ENCODE peak calls at places on chromosome 1, in nine cellular contexts. E is A549, N is heart left ventricle, M is testis, D is heart right ventricle, T is left ventricle myocardium inferior, O is sigmoid colon, Q is transverse colon, L is colonic mucosa. S is an unnamed sample.

GRCh38 chr1:84298688-84299535 is 2.6 kb upstream of the SAMD13 start:
- DNase-seq in E (peak; percentile 34), N (peak; percentile 30), M (peak; percentile 56), D (peak; percentile 18), T (peak; percentile 26), O (peak; percentile 66), Q (peak; percentile 49), L (peak; percentile 67), S (peak; percentile 22)

GRCh38 chr1:83619497-83619896 is 379.4 kb downstream of the TTLL7 start:
- DNase-seq in E (no peak), N (no peak), M (no peak), D (no peak), T (no peak), O (no peak), Q (no peak), L (no peak), S (no peak)

GRCh38 chr1:239677362-239677761 is 291.0 kb downstream of the CHRM3 start:
- DNase-seq in E (no peak), N (no peak), M (no peak), D (no peak), T (no peak), O (no peak), Q (no peak), L (no peak), S (no peak)

GRCh38 chr1:92219028-92219427 is 1.3 kb downstream of the C1orf146 start:
- DNase-seq in E (no peak), N (no peak), M (no peak), D (no peak), T (no peak), O (no peak), Q (no peak), L (no peak), S (no peak)

GRCh38 chr1:240495652-240496051 is 116.3 kb downstream of the GREM2 start:
- DNase-seq in E (no peak), N (no peak), M (no peak), D (no peak), T (no peak), O (no peak), Q (no peak), L (no peak), S (no peak)

GRCh38 chr1:199173356-199173755 is 534.5 kb downstream of the PTPRC start:
- DNase-seq in E (no peak), N (no peak), M (no peak), D (no peak), T (no peak), O (no peak), Q (no peak), L (no peak), S (no peak)

GRCh38 chr1:148290881-148291280 is 138.8 kb upstream of the NBPF11 start:
- DNase-seq in E (no peak), N (no peak), M (no peak), D (no peak), T (no peak), O (no peak), Q (no peak), L (no peak), S (no peak)

GRCh38 chr1:218739426-218739825 is 394.3 kb downstream of the TGFB2 start:
- DNase-seq in E (no peak), N (peak; percentile 24), M (peak; percentile 45), D (peak; percentile 21), T (peak; percentile 62), O (peak; percentile 72), Q (peak; percentile 8), L (peak; percentile 38), S (peak; percentile 76)

GRCh38 chr1:116311756-116312691 is 61.0 kb upstream of the ATP1A1 start:
- DNase-seq in E (no peak), N (no peak), M (no peak), D (no peak), T (no peak), O (no peak), Q (peak; percentile 42), L (peak; percentile 47), S (peak; percentile 9)

GRCh38 chr1:177848577-177848976 is 121.3 kb downstream of the SEC16B start:
- DNase-seq in E (no peak), N (no peak), M (no peak), D (no peak), T (no peak), O (no peak), Q (no peak), L (no peak), S (no peak)

GRCh38 chr1:4584471-4584870 is 69.9 kb upstream of the AJAP1 start:
- DNase-seq in E (no peak), N (no peak), M (no peak), D (no peak), T (no peak), O (no peak), Q (no peak), L (no peak), S (no peak)

GRCh38 chr1:183267646-183268431 is 81.8 kb downstream of the LAMC2 start:
- DNase-seq in E (peak; percentile 13), N (no peak), M (no peak), D (no peak), T (no peak), O (no peak), Q (no peak), L (no peak), S (peak; percentile 56)

GRCh38 chr1:210236840-210237409 is 4.3 kb downstream of the SERTAD4 start:
- DNase-seq in E (no peak), N (peak; percentile 80), M (no peak), D (peak; percentile 76), T (peak; percentile 77), O (peak; percentile 94), Q (peak; percentile 35), L (no peak), S (no peak)

GRCh38 chr1:33009561-33009960 is 27.1 kb downstream of the AK2 start:
- DNase-seq in E (no peak), N (no peak), M (peak; percentile 64), D (no peak), T (no peak), O (no peak), Q (no peak), L (no peak), S (no peak)

GRCh38 chr1:48036693-48037386 is 39.7 kb upstream of the TRABD2B start:
- DNase-seq in E (no peak), N (no peak), M (no peak), D (no peak), T (no peak), O (no peak), Q (no peak), L (no peak), S (no peak)

GRCh38 chr1:162913345-162913744 is 52.4 kb upstream of the CCDC190 start:
- DNase-seq in E (no peak), N (no peak), M (no peak), D (no peak), T (no peak), O (no peak), Q (no peak), L (no peak), S (no peak)

GRCh38 chr1:156485984-156486383 is 14.6 kb downstream of the MEF2D start:
- DNase-seq in E (no peak), N (no peak), M (no peak), D (no peak), T (no peak), O (no peak), Q (no peak), L (no peak), S (no peak)
- H3K4me3 ChIP-seq in E (no peak overlapping the region), N (no peak overlapping the region), M (no peak overlapping the region), D (no peak overlapping the region), T (no peak overlapping the region), O (no peak overlapping the region), Q (no peak overlapping the region), L (no peak overlapping the region), S (no peak overlapping the region)

GRCh38 chr1:179103999-179104398 is 22.1 kb downstream of the TOR3A start:
- DNase-seq in E (no peak), N (no peak), M (no peak), D (no peak), T (no peak), O (no peak), Q (no peak), L (no peak), S (no peak)
- H3K27ac ChIP-seq in E (no peak overlapping the region), N (no peak overlapping the region), M (no peak overlapping the region), D (no peak overlapping the region), T (no peak overlapping the region), O (no peak overlapping the region), Q (no peak overlapping the region), L (no peak overlapping the region), S (no peak overlapping the region)

DNA sequence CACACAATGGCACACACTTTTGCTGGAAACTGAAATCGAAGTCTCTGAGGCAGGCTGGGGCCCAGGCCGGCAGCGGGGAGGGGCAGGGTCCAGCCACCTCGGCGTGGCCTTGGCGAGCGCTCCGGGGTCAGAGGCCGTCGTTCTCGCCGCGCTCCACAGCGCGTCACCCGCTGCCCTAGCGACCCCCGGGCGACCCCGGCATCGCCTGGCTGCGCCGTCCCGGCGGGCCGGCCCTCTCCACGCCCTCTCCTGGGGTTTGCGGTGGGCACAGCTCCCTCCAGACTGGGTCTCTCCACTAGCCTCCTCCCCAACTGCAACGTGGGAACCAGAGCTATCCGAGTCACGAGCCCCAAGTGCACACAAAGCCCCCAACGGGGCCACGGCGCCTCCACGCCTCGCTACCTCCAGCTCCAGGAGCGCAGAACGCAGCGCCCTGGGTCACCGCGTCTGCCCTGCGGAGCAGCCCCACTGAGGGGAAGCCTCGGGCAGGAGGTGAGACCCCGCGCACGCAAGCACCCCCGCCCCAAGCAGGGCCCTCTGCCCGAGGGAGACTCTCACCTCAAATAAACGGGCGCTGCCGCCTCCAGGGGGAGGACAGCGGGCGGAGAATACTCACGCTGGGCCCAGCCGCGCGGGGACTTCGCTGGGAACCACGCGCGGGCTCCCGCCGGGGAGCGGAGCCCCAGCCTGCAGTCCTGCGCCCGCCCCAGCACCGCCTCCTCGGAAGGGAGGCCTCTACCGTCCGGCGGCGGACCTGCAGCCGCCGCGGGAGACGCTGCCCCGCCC is 134.0 kb upstream of the BARHL2 start:
- DNase-seq in E (peak; percentile 69), N (peak; percentile 83), M (peak; percentile 89), D (peak; percentile 78), T (peak; percentile 82), O (peak; percentile 88), Q (peak; percentile 84), L (peak; percentile 82), S (peak; percentile 65)
- H3K4me3 ChIP-seq in E (peak overlapping the region; percentile 84), N (peak overlapping the region; percentile 79), M (peak overlapping the region; percentile 84), D (peak overlapping the region; percentile 78), T (peak overlapping the region; percentile 88), O (peak overlapping the region; percentile 63), Q (peak overlapping the region; percentile 75), L (peak overlapping the region; percentile 71), S (peak overlapping the region; percentile 85)

GRCh38 chr1:31374511-31375196 is 1.8 kb upstream of the FABP3 start:
- DNase-seq in E (no peak), N (peak; percentile 59), M (peak; percentile 78), D (peak; percentile 58), T (peak; percentile 59), O (peak; percentile 71), Q (no peak), L (no peak), S (peak; percentile 77)

GRCh38 chr1:31371560-31371959 is 1.3 kb downstream of the FABP3 start:
- DNase-seq in E (no peak), N (no peak), M (peak; percentile 43), D (peak; percentile 38), T (no peak), O (no peak), Q (no peak), L (peak; percentile 54), S (no peak)

GRCh38 chr1:31372051-31372450 is 825 bp downstream of the FABP3 start:
- DNase-seq in E (no peak), N (no peak), M (no peak), D (no peak), T (no peak), O (no peak), Q (no peak), L (no peak), S (no peak)

GRCh38 chr1:31372961-31373896 is at the start of gene FABP3:
- DNase-seq in E (no peak), N (peak; percentile 86), M (peak; percentile 93), D (peak; percentile 85), T (peak; percentile 87), O (peak; percentile 90), Q (peak; percentile 88), L (peak; percentile 92), S (peak; percentile 84)

GRCh38 chr1:31373897-31374486 is 1.1 kb upstream of the FABP3 start:
- DNase-seq in E (no peak), N (no peak), M (no peak), D (no peak), T (no peak), O (peak; percentile 27), Q (no peak), L (no peak), S (no peak)
- H3K27ac ChIP-seq in E (no peak overlapping the region), N (peak overlapping the region; percentile 97), M (peak overlapping the region; percentile 90), D (peak overlapping the region; percentile 90), T (peak overlapping the region; percentile 96), O (peak overlapping the region; percentile 89), Q (peak overlapping the region; percentile 86), L (peak overlapping the region; percentile 67), S (peak overlapping the region; percentile 99)

S was measured in gastrocnemius medialis.